ENCODE peak calls at places on chromosome 3, in eight cellular contexts. I is effector memory CD4-positive, alpha-beta T cell; H is psoas muscle; A is trophoblast cell; F is mesendoderm; K is CD4-positive, alpha-beta T cell; E is GM12878; R is Karpas-422. T is an unnamed sample.

GRCh38 chr3:112930771-112931170 is 44.1 kb downstream of the CD200R1 start:
- DNase-seq in I (no peak), H (no peak), A (no peak), F (no peak), K (no peak), E (no peak), R (no peak), T (no peak)

GRCh38 chr3:164230385-164231094 is 847.8 kb downstream of the SI start:
- DNase-seq in I (no peak), H (no peak), A (no peak), F (no peak), K (no peak), E (no peak), R (no peak), T (no peak)

GRCh38 chr3:73433079-73433478 is 191.7 kb downstream of the PDZRN3 start:
- DNase-seq in I (no peak), H (no peak), A (no peak), F (no peak), K (no peak), E (no peak), R (no peak), T (no peak)

GRCh38 chr3:46895204-46895660 is 17.7 kb downstream of the PTH1R start:
- DNase-seq in I (peak; percentile 53), H (peak; percentile 85), A (peak; percentile 81), F (no peak), K (peak; percentile 69), E (peak; percentile 34), R (peak; percentile 90), T (no peak)

GRCh38 chr3:14537590-14538450 is 2.3 kb downstream of the GRIP2 start:
- DNase-seq in I (no peak), H (peak; percentile 91), A (no peak), F (peak; percentile 69), K (no peak), E (no peak), R (peak; percentile 72), T (peak; percentile 23)

GRCh38 chr3:132695006-132695405 is 27.2 kb downstream of the NPHP3 start:
- DNase-seq in I (no peak), H (no peak), A (no peak), F (no peak), K (no peak), E (no peak), R (no peak), T (no peak)

GRCh38 chr3:30473374-30474051 is 132.9 kb upstream of the TGFBR2 start:
- DNase-seq in I (no peak), H (peak; percentile 53), A (peak; percentile 64), F (no peak), K (no peak), E (no peak), R (no peak), T (no peak)

GRCh38 chr3:151999936-152000335 is 126.5 kb downstream of the SUCNR1 start:
- DNase-seq in I (no peak), H (no peak), A (no peak), F (no peak), K (no peak), E (no peak), R (no peak), T (no peak)

GRCh38 chr3:170076715-170077238 is 39.0 kb downstream of the GPR160 start:
- DNase-seq in I (no peak), H (no peak), A (no peak), F (no peak), K (no peak), E (no peak), R (no peak), T (no peak)
- H3K27ac ChIP-seq in I (no peak overlapping the region), H (no peak overlapping the region), A (no peak overlapping the region), F (no peak overlapping the region), K (no peak overlapping the region), E (no peak overlapping the region), R (peak overlapping the region; percentile 76), T (no peak overlapping the region)

DNA sequence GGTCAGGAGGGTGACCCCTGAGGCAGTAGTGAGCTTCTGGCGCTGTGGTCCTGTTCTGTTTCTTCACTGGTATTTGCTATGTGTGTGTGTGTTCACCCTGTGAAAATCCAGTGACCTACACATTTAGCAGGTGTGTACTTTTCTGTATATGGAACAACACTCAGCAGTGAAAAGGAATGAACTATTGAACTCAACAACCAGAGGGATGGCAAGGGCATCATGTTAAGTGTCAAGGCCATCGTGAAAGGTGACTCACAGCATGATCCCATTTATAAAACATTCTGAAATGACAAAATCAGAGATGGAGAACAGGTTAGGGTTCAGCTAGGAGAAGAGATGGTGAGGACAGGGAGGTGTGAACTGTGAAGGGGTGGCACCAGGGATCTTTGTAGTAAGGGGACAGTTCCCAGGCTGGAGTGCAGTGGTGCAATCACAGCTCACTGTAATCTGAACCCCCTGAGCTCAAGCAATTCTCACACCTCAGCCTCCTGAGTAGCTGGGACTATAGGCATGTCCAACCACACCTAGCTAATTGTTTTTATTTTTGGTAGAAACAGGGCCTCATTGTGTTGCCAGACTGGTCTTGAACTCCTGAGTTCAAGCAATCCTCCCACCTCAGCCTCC is 10.0 kb upstream of the RAB43 start:
- DNase-seq in I (no peak), H (no peak), A (no peak), F (no peak), K (no peak), E (no peak), R (no peak), T (no peak)
- H3K27ac ChIP-seq in I (no peak overlapping the region), H (no peak overlapping the region), A (no peak overlapping the region), F (no peak overlapping the region), K (no peak overlapping the region), E (no peak overlapping the region), R (no peak overlapping the region), T (no peak overlapping the region)

DNA sequence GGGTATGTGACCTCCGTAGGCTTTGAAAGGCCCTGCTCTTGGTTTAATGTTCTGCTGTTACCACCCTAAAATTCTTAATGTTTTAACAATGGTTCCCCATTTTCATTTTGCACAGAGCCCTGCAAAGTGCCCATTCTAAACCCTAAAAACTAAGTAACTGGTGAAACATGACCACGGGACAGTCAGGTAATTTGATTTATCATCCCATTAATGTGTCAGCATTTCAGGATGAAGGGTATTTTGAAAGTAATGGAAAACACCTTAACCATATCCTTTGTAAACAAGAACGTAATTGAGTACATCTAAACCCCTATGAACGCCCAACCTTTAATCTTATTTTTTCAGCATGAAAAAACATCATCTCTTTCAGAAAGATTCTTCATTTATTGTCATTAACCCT is 164.9 kb upstream of the IL12A start:
- DNase-seq in I (no peak), H (no peak), A (no peak), F (no peak), K (no peak), E (no peak), R (no peak), T (no peak)
- H3K27ac ChIP-seq in I (no peak overlapping the region), H (peak overlapping the region; percentile 50), A (peak overlapping the region; percentile 93), F (no peak overlapping the region), K (no peak overlapping the region), E (no peak overlapping the region), R (no peak overlapping the region), T (peak overlapping the region; percentile 44)

GRCh38 chr3:141095546-141095937 is 44.4 kb downstream of the SPSB4 start:
- DNase-seq in I (no peak), H (no peak), A (no peak), F (no peak), K (no peak), E (no peak), R (no peak), T (no peak)
- H3K27ac ChIP-seq in I (no peak overlapping the region), H (no peak overlapping the region), A (no peak overlapping the region), F (no peak overlapping the region), K (no peak overlapping the region), E (no peak overlapping the region), R (no peak overlapping the region), T (no peak overlapping the region)

GRCh38 chr3:166283856-166284255 is 446.6 kb upstream of the BCHE start:
- DNase-seq in I (no peak), H (no peak), A (peak; percentile 23), F (no peak), K (no peak), E (no peak), R (no peak), T (peak; percentile 12)
- H3K27ac ChIP-seq in I (no peak overlapping the region), H (no peak overlapping the region), A (no peak overlapping the region), F (no peak overlapping the region), K (no peak overlapping the region), E (no peak overlapping the region), R (no peak overlapping the region), T (no peak overlapping the region)

GRCh38 chr3:61960976-61961375 is 399.6 kb downstream of the PTPRG start:
- DNase-seq in I (no peak), H (no peak), A (no peak), F (no peak), K (no peak), E (no peak), R (no peak), T (no peak)

GRCh38 chr3:61954097-61954528 is 392.7 kb downstream of the PTPRG start:
- DNase-seq in I (no peak), H (no peak), A (no peak), F (peak; percentile 33), K (no peak), E (no peak), R (no peak), T (no peak)

GRCh38 chr3:61956236-61956635 is 394.9 kb downstream of the PTPRG start:
- DNase-seq in I (no peak), H (no peak), A (peak; percentile 68), F (no peak), K (no peak), E (no peak), R (no peak), T (peak; percentile 18)

GRCh38 chr3:61955483-61955882 is 394.1 kb downstream of the PTPRG start:
- DNase-seq in I (no peak), H (no peak), A (no peak), F (no peak), K (no peak), E (no peak), R (no peak), T (no peak)
- H3K27ac ChIP-seq in I (no peak overlapping the region), H (peak overlapping the region; percentile 57), A (no peak overlapping the region), F (no peak overlapping the region), K (no peak overlapping the region), E (no peak overlapping the region), R (no peak overlapping the region), T (no peak overlapping the region)

GRCh38 chr3:171813278-171813896 is 3.1 kb upstream of the PLD1 start:
- DNase-seq in I (no peak), H (no peak), A (no peak), F (no peak), K (no peak), E (no peak), R (no peak), T (no peak)
- H3K27ac ChIP-seq in I (no peak overlapping the region), H (no peak overlapping the region), A (no peak overlapping the region), F (no peak overlapping the region), K (no peak overlapping the region), E (no peak overlapping the region), R (no peak overlapping the region), T (no peak overlapping the region)